ENCODE peak calls at places on chromosomes 13 and 19, in ten cellular contexts. K, C, X, T, S, N, E, L, W and R are unnamed samples.

GRCh38 chr13:41660426-41660825 is 203.1 kb downstream of the RGCC start:
- DNase-seq in K (no peak), C (no peak), X (no peak), T (no peak), S (no peak), N (no peak), E (no peak), L (no peak), W (no peak), R (no peak)

GRCh38 chr13:48160879-48161278 is 66.0 kb upstream of the MED4 start:
- DNase-seq in K (no peak), C (no peak), X (peak), T (no peak), S (peak), N (peak), E (no peak), L (no peak), W (no peak), R (no peak)

GRCh38 chr13:111283457-111283856 is 37.0 kb upstream of the TEX29 start:
- DNase-seq in K (no peak), C (no peak), X (no peak), T (no peak), S (no peak), N (no peak), E (no peak), L (no peak), W (no peak), R (no peak)

GRCh38 chr13:41945926-41946325 is 15.0 kb downstream of the VWA8 start:
- DNase-seq in K (no peak), C (no peak), X (no peak), T (no peak), S (no peak), N (no peak), E (no peak), L (no peak), W (no peak), R (no peak)

GRCh38 chr19:28606269-28607032 is 606.5 kb downstream of the UQCRFS1 start:
- DNase-seq in K (no peak), C (no peak), X (no peak), T (no peak), S (no peak), N (no peak), E (no peak), L (no peak), W (no peak), R (no peak)

GRCh38 chr19:741506-742131 is 9.3 kb upstream of the MISP start:
- DNase-seq in K (no peak), C (peak), X (no peak), T (no peak), S (no peak), N (no peak), E (no peak), L (no peak), W (peak), R (no peak)

GRCh38 chr13:30159446-30159839 is 147.9 kb downstream of the KATNAL1 start:
- DNase-seq in K (no peak), C (no peak), X (peak), T (no peak), S (no peak), N (peak), E (no peak), L (no peak), W (peak), R (no peak)

GRCh38 chr13:111904166-111904565 is 162.8 kb upstream of the SOX1 start:
- DNase-seq in K (no peak), C (no peak), X (no peak), T (no peak), S (no peak), N (no peak), E (no peak), L (no peak), W (no peak), R (no peak)

GRCh38 chr19:13840751-13841338 is 36.1 kb upstream of the NANOS3 start:
- DNase-seq in K (no peak), C (no peak), X (no peak), T (no peak), S (no peak), N (peak), E (no peak), L (no peak), W (no peak), R (peak)

GRCh38 chr13:59304596-59304995 is 859.1 kb downstream of the DIAPH3 start:
- DNase-seq in K (no peak), C (no peak), X (no peak), T (no peak), S (no peak), N (no peak), E (no peak), L (no peak), W (no peak), R (no peak)

GRCh38 chr19:11021760-11022144 is 60.9 kb downstream of the SMARCA4 start:
- DNase-seq in K (no peak), C (no peak), X (no peak), T (no peak), S (no peak), N (no peak), E (no peak), L (no peak), W (no peak), R (no peak)

GRCh38 chr13:52686381-52686780 is 33.7 kb downstream of the SUGT1 start:
- DNase-seq in K (no peak), C (no peak), X (no peak), T (no peak), S (no peak), N (no peak), E (no peak), L (no peak), W (no peak), R (no peak)

GRCh38 chr19:30317403-30317802 is 54.8 kb upstream of the ZNF536 start:
- DNase-seq in K (no peak), C (no peak), X (no peak), T (no peak), S (no peak), N (no peak), E (no peak), L (no peak), W (no peak), R (no peak)

GRCh38 chr13:114319441-114319871 is 5.2 kb downstream of the CHAMP1 start:
- DNase-seq in K (no peak), C (no peak), X (peak), T (no peak), S (no peak), N (peak), E (no peak), L (no peak), W (no peak), R (no peak)